ENCODE peak calls at places on chromosomes 4 and X, in eight cellular contexts. T is left ventricle myocardium superior; L is GDM1; C is HT-29; G is activated naive CD4-positive, alpha-beta T cell treated with anti-CD3 and anti-CD28 coated beads for 36 hours; W is HFFc6; D is iPS DF 6.9; U is RPMI7951. E is an unnamed sample.

GRCh38 chrX:63282077-63282476 is 69.1 kb downstream of the SPIN4 start:
- DNase-seq in T (no peak), L (no peak), C (no peak), G (no peak), W (no peak), D (no peak), U (no peak), E (no peak)

GRCh38 chr4:184103755-184104367 is 113.8 kb downstream of the ENPP6 start:
- DNase-seq in T (no peak), L (no peak), C (no peak), G (no peak), W (no peak), D (no peak), U (no peak), E (no peak)

GRCh38 chrX:129719931-129720520 is 18.8 kb upstream of the XPNPEP2 start:
- DNase-seq in T (no peak), L (no peak), C (no peak), G (no peak), W (no peak), D (no peak), U (no peak), E (no peak)

GRCh38 chr4:105520819-105521790 is 31.3 kb upstream of the ARHGEF38 start:
- DNase-seq in T (no peak), L (peak), C (peak), G (peak), W (peak), D (peak), U (peak), E (peak)

GRCh38 chrX:118564498-118564897 is 68.9 kb downstream of the DOCK11 start:
- DNase-seq in T (no peak), L (no peak), C (no peak), G (no peak), W (no peak), D (no peak), U (no peak), E (no peak)

GRCh38 chr4:102783006-102783405 is 22.2 kb upstream of the MANBA start:
- DNase-seq in T (no peak), L (no peak), C (no peak), G (no peak), W (no peak), D (no peak), U (no peak), E (no peak)

GRCh38 chr4:166165829-166166420 is 292.9 kb downstream of the TLL1 start:
- DNase-seq in T (no peak), L (peak), C (peak), G (peak), W (peak), D (peak), U (peak), E (peak)

GRCh38 chr4:153161599-153161971 is 42.7 kb upstream of the TRIM2 start:
- DNase-seq in T (no peak), L (no peak), C (no peak), G (no peak), W (no peak), D (no peak), U (peak), E (no peak)

GRCh38 chrX:154529206-154529612 is 13.2 kb upstream of the FAM3A start:
- DNase-seq in T (no peak), L (no peak), C (no peak), G (no peak), W (peak), D (no peak), U (no peak), E (no peak)

GRCh38 chrX:15441464-15441863 is 51.7 kb downstream of the PIR start:
- DNase-seq in T (no peak), L (no peak), C (no peak), G (no peak), W (no peak), D (no peak), U (no peak), E (no peak)

GRCh38 chr4:40038972-40039371 is 17.7 kb upstream of the N4BP2 start:
- DNase-seq in T (no peak), L (no peak), C (no peak), G (no peak), W (peak), D (no peak), U (peak), E (no peak)

GRCh38 chr4:6270691-6271121 is 1.1 kb downstream of the WFS1 start:
- DNase-seq in T (peak), L (no peak), C (peak), G (no peak), W (no peak), D (no peak), U (no peak), E (peak)

GRCh38 chr4:88659061-88659889 is 38.4 kb downstream of the NAP1L5 start:
- DNase-seq in T (peak), L (peak), C (peak), G (peak), W (peak), D (peak), U (peak), E (peak)

GRCh38 chr4:706834-707598 is 1.4 kb downstream of the PCGF3 start:
- DNase-seq in T (no peak), L (no peak), C (no peak), G (no peak), W (no peak), D (no peak), U (no peak), E (no peak)

GRCh38 chr4:184851200-184851541 is 25.4 kb upstream of the ACSL1 start:
- DNase-seq in T (no peak), L (no peak), C (no peak), G (peak), W (no peak), D (no peak), U (peak), E (no peak)

GRCh38 chr4:86960557-86960959 is 25.7 kb downstream of the AFF1 start:
- DNase-seq in T (no peak), L (no peak), C (no peak), G (no peak), W (peak), D (no peak), U (no peak), E (no peak)

GRCh38 chr4:183758006-183758734 is 99.1 kb downstream of the TRAPPC11 start:
- DNase-seq in T (peak), L (no peak), C (no peak), G (no peak), W (no peak), D (peak), U (no peak), E (no peak)

GRCh38 chr4:25172964-25173917 is 13.0 kb upstream of the SEPSECS start:
- DNase-seq in T (no peak), L (peak), C (no peak), G (no peak), W (peak), D (no peak), U (peak), E (no peak)

GRCh38 chr4:8908206-8908893 is 36.7 kb upstream of the HMX1 start:
- DNase-seq in T (no peak), L (no peak), C (no peak), G (no peak), W (no peak), D (no peak), U (no peak), E (no peak)

GRCh38 chr4:41124916-41125548 is 89.3 kb downstream of the APBB2 start:
- DNase-seq in T (no peak), L (no peak), C (no peak), G (no peak), W (no peak), D (no peak), U (no peak), E (no peak)

GRCh38 chr4:147578611-147579010 is 38.6 kb upstream of the TMEM184C start:
- DNase-seq in T (no peak), L (no peak), C (no peak), G (no peak), W (no peak), D (no peak), U (no peak), E (no peak)

GRCh38 chr4:189202182-189202868 is 738.3 kb upstream of the FRG1 start:
- DNase-seq in T (peak), L (no peak), C (peak), G (peak), W (peak), D (no peak), U (peak), E (peak)

GRCh38 chr4:74039065-74039763 is 725 bp upstream of the CXCL3 start:
- DNase-seq in T (no peak), L (no peak), C (peak), G (no peak), W (no peak), D (no peak), U (peak), E (peak)

GRCh38 chr4:41745292-41746024 is 3.1 kb downstream of the PHOX2B start:
- DNase-seq in T (no peak), L (no peak), C (no peak), G (no peak), W (no peak), D (no peak), U (no peak), E (no peak)

GRCh38 chr4:14513471-14513870 is 488.8 kb upstream of the CPEB2 start:
- DNase-seq in T (no peak), L (no peak), C (no peak), G (no peak), W (no peak), D (no peak), U (no peak), E (no peak)

GRCh38 chr4:166042510-166043055 is 169.5 kb downstream of the TLL1 start:
- DNase-seq in T (no peak), L (no peak), C (no peak), G (no peak), W (no peak), D (no peak), U (no peak), E (peak)

GRCh38 chrX:39140581-39140980 is 339.3 kb downstream of the MID1IP1 start:
- DNase-seq in T (peak), L (no peak), C (no peak), G (no peak), W (no peak), D (no peak), U (peak), E (no peak)

GRCh38 chrX:47958943-47959342 is 44.8 kb downstream of the ZNF182 start:
- DNase-seq in T (no peak), L (peak), C (peak), G (peak), W (no peak), D (peak), U (no peak), E (peak)

GRCh38 chr4:114264877-114265291 is 285.4 kb upstream of the ARSJ start:
- DNase-seq in T (no peak), L (no peak), C (peak), G (no peak), W (peak), D (no peak), U (no peak), E (no peak)

GRCh38 chrX:9533611-9534010 is 68.8 kb downstream of the TBL1X start:
- DNase-seq in T (no peak), L (no peak), C (no peak), G (no peak), W (no peak), D (no peak), U (no peak), E (no peak)

GRCh38 chr4:77433102-77433733 is 172.4 kb upstream of the CXCL13 start:
- DNase-seq in T (no peak), L (peak), C (peak), G (peak), W (peak), D (no peak), U (peak), E (peak)

GRCh38 chr4:183746305-183747229 is 87.5 kb downstream of the TRAPPC11 start:
- DNase-seq in T (no peak), L (no peak), C (no peak), G (no peak), W (no peak), D (no peak), U (no peak), E (no peak)

GRCh38 chrX:109927663-109928273 is 75.1 kb upstream of the TMEM164 start:
- DNase-seq in T (peak), L (no peak), C (no peak), G (no peak), W (no peak), D (no peak), U (no peak), E (no peak)

GRCh38 chrX:7059214-7059838 is 88.2 kb upstream of the STS start:
- DNase-seq in T (no peak), L (no peak), C (no peak), G (peak), W (no peak), D (no peak), U (no peak), E (no peak)

E was measured in small intestine.